ENCODE peak calls at places on chromosomes 3 and 15, in four cellular contexts. B, T, P and F are unnamed samples.

GRCh38 chr3:55698826-55699225 is 211.7 kb upstream of the WNT5A start:
- DNase-seq in B (no peak), P (no peak), T (no peak), F (no peak)

GRCh38 chr3:139159356-139159755 is 114.7 kb upstream of the PRR23C start:
- DNase-seq in P (no peak), B (no peak), T (no peak), F (no peak)

GRCh38 chr3:10808130-10808735 is 7.8 kb upstream of the SLC6A11 start:
- DNase-seq in B (no peak), P (no peak), T (no peak), F (no peak)

GRCh38 chr3:81666502-81667121 is 94.8 kb downstream of the GBE1 start:
- DNase-seq in P (no peak), T (no peak), B (no peak), F (no peak)

GRCh38 chr3:104428526-104428925 is 938.2 kb upstream of the ALCAM start:
- DNase-seq in P (no peak), T (no peak), B (no peak), F (no peak)

GRCh38 chr15:66498501-66499386 is 1.2 kb upstream of the SNAPC5 start:
- DNase-seq in B (no peak), P (no peak), T (no peak), F (no peak)

GRCh38 chr3:13860001-13860400 is 19.9 kb downstream of the WNT7A start:
- DNase-seq in P (no peak), B (no peak), T (no peak), F (no peak)

GRCh38 chr15:32124726-32125125 is 94.4 kb downstream of the CHRNA7 start:
- DNase-seq in T (no peak), B (no peak), P (no peak), F (no peak)

GRCh38 chr3:20104167-20104661 is 64.0 kb downstream of the KAT2B start:
- DNase-seq in T (no peak), P (no peak), B (no peak), F (no peak)

GRCh38 chr15:99106417-99107220 is 1.7 kb downstream of the SYNM start:
- DNase-seq in T (no peak), B (no peak), P (peak; percentile 66), F (no peak)

GRCh38 chr15:89822030-89822429 is 7.4 kb upstream of the ANPEP start:
- DNase-seq in T (no peak), B (no peak), P (no peak), F (no peak)

GRCh38 chr3:177460100-177460499 is 262.8 kb upstream of the TBL1XR1 start:
- DNase-seq in T (no peak), P (no peak), B (no peak), F (no peak)

GRCh38 chr3:191260431-191261303 is 61.6 kb downstream of the OSTN start:
- DNase-seq in B (no peak), T (no peak), P (no peak), F (no peak)

GRCh38 chr3:191256405-191256804 is 57.4 kb downstream of the OSTN start:
- DNase-seq in T (no peak), P (no peak), B (no peak), F (no peak)

GRCh38 chr3:191261304-191261638 is 62.2 kb downstream of the OSTN start:
- DNase-seq in P (no peak), B (no peak), T (no peak), F (no peak)

GRCh38 chr3:191257286-191257685 is 58.2 kb downstream of the OSTN start:
- DNase-seq in T (no peak), B (no peak), P (no peak), F (no peak)

GRCh38 chr3:191259486-191259885 is 60.4 kb downstream of the OSTN start:
- DNase-seq in T (no peak), B (no peak), P (no peak), F (no peak)
- H3K4me1 ChIP-seq in T (no peaks in the 10 kb centered on the region), B (no peaks in the 10 kb centered on the region), P (no peaks in the 10 kb centered on the region), F (no peaks in the 10 kb centered on the region)

GRCh38 chr3:52218454-52218853 is 7.0 kb downstream of the TLR9 start:
- DNase-seq in T (no peak), B (no peak), P (peak; percentile 50), F (no peak)

GRCh38 chr3:52215351-52215750 is 10.1 kb downstream of the TLR9 start:
- DNase-seq in P (no peak), B (no peak), T (no peak), F (no peak)

GRCh38 chr3:52218026-52218425 is 7.4 kb downstream of the TLR9 start:
- DNase-seq in T (no peak), P (no peak), B (no peak), F (no peak)

GRCh38 chr3:52217409-52217805 is 8.0 kb downstream of the TLR9 start:
- DNase-seq in T (no peak), B (no peak), P (no peak), F (no peak)

DNA sequence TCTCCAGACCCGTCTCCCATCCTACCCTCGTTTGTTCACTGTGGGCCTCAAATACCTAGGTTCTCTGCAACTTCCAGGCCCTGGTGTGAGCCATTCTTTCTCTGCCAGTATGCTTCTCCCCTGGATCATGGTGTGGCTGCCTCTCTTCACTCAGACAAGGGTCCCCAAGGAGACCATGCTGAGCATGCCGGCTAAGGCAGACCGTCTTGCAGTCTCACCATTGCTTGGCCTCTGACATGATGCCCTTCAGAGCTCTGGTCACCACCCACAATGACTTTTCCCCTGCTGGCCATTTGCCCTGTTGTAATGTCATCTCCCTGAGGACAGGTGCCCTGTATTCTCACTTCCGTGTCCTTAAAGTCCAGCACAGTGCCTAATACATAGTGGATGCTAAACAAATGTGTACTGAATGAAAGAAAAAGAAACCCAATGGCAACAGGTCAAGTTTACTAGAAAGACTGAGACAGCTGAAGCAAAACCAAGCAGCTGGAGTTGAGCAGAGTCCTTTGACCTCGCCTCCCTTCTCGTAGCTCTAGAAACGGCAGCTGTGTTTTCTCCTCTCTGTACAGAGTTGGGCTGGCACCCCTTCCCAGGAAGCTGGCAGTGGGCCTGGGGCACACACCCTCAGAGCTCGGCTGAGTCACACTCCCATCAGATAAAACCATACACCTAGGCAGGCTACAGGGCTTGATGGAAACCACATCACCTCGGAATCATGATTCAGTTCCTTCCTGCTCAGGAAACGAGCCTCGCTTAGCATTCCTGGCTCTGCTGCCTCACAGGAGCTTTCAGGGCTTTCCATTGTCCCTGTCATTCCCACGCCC is 8.6 kb downstream of the TLR9 start:
- DNase-seq in T (peak; percentile 93), B (peak; percentile 92), P (peak; percentile 65), F (peak; percentile 52)
- H3K36me3 ChIP-seq in T (no peaks in the 10 kb centered on the region), B (peaks cover 11% of the 10 kb centered on the region), P (peaks cover 43% of the 10 kb centered on the region), F (peaks cover 38% of the 10 kb centered on the region)

GRCh38 chr3:184235381-184236032 is 6.1 kb downstream of the VWA5B2 start:
- DNase-seq in P (no peak), B (no peak), T (no peak), F (no peak)
- H3K4me1 ChIP-seq in P (peaks cover 6% of the 10 kb centered on the region), B (no peaks in the 10 kb centered on the region), T (peaks cover 3% of the 10 kb centered on the region), F (no peaks in the 10 kb centered on the region)

DNA sequence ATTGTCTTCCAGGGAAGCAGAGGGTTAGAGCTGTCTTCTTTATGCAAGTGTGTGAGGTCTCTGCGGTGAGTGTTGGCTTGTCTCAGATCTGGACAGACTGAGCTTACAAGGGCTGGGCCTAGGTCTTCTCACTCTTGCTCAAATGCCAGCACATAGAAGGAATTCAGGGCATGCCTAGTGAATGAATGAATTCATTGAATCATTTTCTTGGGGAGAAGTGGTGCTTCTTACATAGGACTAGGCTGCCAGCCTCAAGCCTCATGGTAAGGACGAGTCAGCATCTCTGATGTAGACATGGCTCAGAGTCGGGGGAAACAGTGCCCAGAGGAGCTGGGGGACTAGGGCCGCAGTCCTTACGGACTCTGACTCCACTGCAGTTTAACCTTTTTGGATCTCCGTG is 17.2 kb downstream of the MKRN2 start:
- DNase-seq in T (no peak), B (no peak), P (no peak), F (no peak)
- H3K36me3 ChIP-seq in T (no peaks in the 10 kb centered on the region), B (peaks cover 37% of the 10 kb centered on the region), P (peaks cover 97% of the 10 kb centered on the region), F (peaks cover 100% of the 10 kb centered on the region)